ENCODE peak calls at places on chromosomes 11 and 22, in seven cellular contexts. P is CD8-positive, alpha-beta T cell; C is neural progenitor cell; W is left ventricle myocardium inferior; K is pancreas; Y is transverse colon; M is cardiac muscle cell. V is an unnamed sample. For H3K36me3, the result is how much of the 10 kb centered on the place peaks cover.

GRCh38 chr22:39176067-39176621 is 23.7 kb upstream of the CBX7 start:
- DNase-seq in K (peak), C (peak), Y (peak), W (peak), P (no peak), M (peak), V (no peak)

GRCh38 chr11:26575946-26576345 is 3.9 kb upstream of the MUC15 start:
- DNase-seq in K (no peak), W (no peak), C (no peak), Y (no peak), M (no peak), P (no peak), V (no peak)

GRCh38 chr22:36435516-36436415 is 45.7 kb downstream of the TXN2 start:
- DNase-seq in K (peak), P (peak), W (no peak), M (peak), Y (peak), C (peak), V (no peak)

GRCh38 chr11:35321532-35322320 is 97.6 kb downstream of the SLC1A2 start:
- DNase-seq in C (no peak), Y (no peak), M (no peak), K (peak), P (no peak), W (peak), V (no peak)

GRCh38 chr11:61378713-61379313 is 13.6 kb upstream of the TMEM216 start:
- DNase-seq in K (no peak), C (no peak), W (no peak), P (no peak), M (no peak), Y (no peak), V (no peak)

GRCh38 chr22:50244420-50245213 is at the start of gene TUBGCP6:
- DNase-seq in Y (peak), C (peak), P (peak), K (peak), W (peak), M (peak), V (peak)

GRCh38 chr22:17974703-17975372 is 49.5 kb downstream of the MICAL3 start:
- DNase-seq in Y (no peak), P (no peak), K (no peak), W (no peak), M (no peak), C (no peak), V (no peak)

GRCh38 chr11:29024386-29024785 is 916.2 kb downstream of the METTL15 start:
- DNase-seq in P (no peak), C (no peak), K (no peak), M (no peak), Y (no peak), W (no peak), V (no peak)

GRCh38 chr11:75475767-75476650 is 43.0 kb upstream of the KLHL35 start:
- DNase-seq in P (no peak), M (no peak), W (peak), Y (peak), C (no peak), K (no peak), V (no peak)

GRCh38 chr22:47129902-47130301 is 367.5 kb downstream of the TBC1D22A start:
- DNase-seq in M (no peak), P (no peak), C (no peak), K (no peak), W (peak), Y (peak), V (peak)

GRCh38 chr22:39941661-39942060 is 18.5 kb upstream of the TMA7B start:
- DNase-seq in M (no peak), W (no peak), K (no peak), P (no peak), Y (no peak), C (no peak), V (no peak)

GRCh38 chr11:92826136-92826535 is 143.3 kb upstream of the MTNR1B start:
- DNase-seq in Y (no peak), P (no peak), M (no peak), C (no peak), K (no peak), W (no peak), V (no peak)

GRCh38 chr22:30170126-30170525 is 76.4 kb downstream of the LIF start:
- DNase-seq in M (no peak), W (no peak), K (no peak), C (no peak), P (no peak), Y (no peak), V (no peak)

GRCh38 chr22:46853191-46853590 is 90.7 kb downstream of the TBC1D22A start:
- DNase-seq in W (no peak), M (no peak), C (no peak), K (no peak), Y (no peak), P (no peak), V (no peak)

GRCh38 chr22:32702421-32702820 is 99.1 kb upstream of the TIMP3 start:
- DNase-seq in M (no peak), Y (no peak), C (no peak), W (no peak), P (no peak), K (no peak), V (no peak)

GRCh38 chr11:116073854-116074837 is 569.9 kb upstream of the CADM1 start:
- DNase-seq in Y (no peak), C (peak), P (no peak), M (peak), K (no peak), W (peak), V (no peak)

GRCh38 chr11:47295385-47295784 is 25.5 kb downstream of the MADD start:
- DNase-seq in Y (no peak), P (no peak), K (no peak), C (no peak), M (no peak), W (no peak), V (no peak)
- H3K36me3 ChIP-seq in Y (under half), P (half or more), K (half or more), C (under half), M (half or more), W (half or more), V (under half)

GRCh38 chr11:1280116-1281035 is 29.1 kb downstream of the TOLLIP start:
- DNase-seq in M (no peak), W (no peak), Y (no peak), C (no peak), K (no peak), P (no peak), V (no peak)

GRCh38 chr11:1283091-1283511 is 26.3 kb downstream of the TOLLIP start:
- DNase-seq in K (no peak), C (no peak), M (no peak), Y (no peak), P (no peak), W (no peak), V (no peak)

GRCh38 chr11:1283906-1284305 is 25.5 kb downstream of the TOLLIP start:
- DNase-seq in P (no peak), K (no peak), C (no peak), W (no peak), Y (no peak), M (no peak), V (no peak)

GRCh38 chr11:1281326-1281973 is 28.0 kb downstream of the TOLLIP start:
- DNase-seq in W (no peak), C (no peak), Y (no peak), K (no peak), P (no peak), M (no peak), V (no peak)

DNA sequence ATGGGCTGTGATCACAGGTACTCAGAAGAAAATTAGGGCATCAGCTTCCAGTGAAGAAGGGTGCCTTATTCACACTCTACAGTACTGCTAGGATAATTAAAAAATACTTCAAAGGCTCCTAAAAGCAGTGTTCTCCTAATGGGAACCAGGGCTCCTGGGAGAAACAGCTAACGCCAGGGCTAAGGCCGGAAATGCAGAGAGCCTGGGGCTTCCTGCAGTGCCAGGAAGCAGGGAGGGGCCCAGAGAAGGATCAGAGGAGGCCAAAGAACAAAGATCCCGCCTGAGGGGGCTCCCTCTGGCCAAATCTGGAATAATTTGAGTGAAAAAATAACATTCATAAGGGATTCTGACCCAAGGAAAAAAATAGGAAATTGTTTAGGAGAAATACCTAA is 27.5 kb downstream of the TOLLIP start:
- DNase-seq in Y (no peak), K (no peak), M (no peak), C (no peak), W (no peak), P (no peak), V (no peak)
- H3K36me3 ChIP-seq in Y (under half), K (half or more), M (under half), C (under half), W (half or more), P (under half), V (under half)

DNA sequence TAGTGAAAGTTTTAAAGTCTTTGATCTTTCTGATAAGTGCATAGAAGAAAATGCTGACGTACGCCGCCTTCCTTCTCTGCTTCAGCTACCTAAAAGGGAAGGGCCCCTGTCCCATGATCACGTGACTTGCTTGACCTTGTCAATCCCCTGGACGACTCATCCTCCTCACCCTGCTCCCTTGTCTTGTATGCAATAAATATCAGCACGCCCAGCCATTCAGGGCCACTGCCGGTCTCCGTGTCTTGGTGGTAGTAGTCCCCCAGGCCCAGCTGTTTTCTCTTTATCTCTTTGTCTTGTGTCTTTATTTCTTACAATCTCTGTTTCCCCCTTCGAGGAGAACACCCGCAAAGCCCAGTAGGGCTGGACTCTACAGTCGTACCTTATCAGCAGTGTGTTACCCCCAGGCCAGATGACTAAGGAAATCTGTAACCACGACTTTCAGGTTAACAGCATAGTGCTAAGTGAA is 6.3 kb downstream of the NUP50 start:
- DNase-seq in W (no peak), Y (no peak), M (no peak), C (no peak), P (no peak), K (no peak), V (no peak)
- H3K36me3 ChIP-seq in W (half or more), Y (under half), M (half or more), C (under half), P (under half), K (under half), V (half or more)

GRCh38 chr11:65277878-65278277 is 16.1 kb downstream of the POLA2 start:
- DNase-seq in K (no peak), C (no peak), P (no peak), Y (no peak), W (no peak), M (no peak), V (no peak)

GRCh38 chr11:65278351-65278750 is 16.6 kb downstream of the POLA2 start:
- DNase-seq in C (no peak), M (no peak), P (no peak), W (no peak), K (no peak), Y (no peak), V (no peak)

GRCh38 chr11:65275906-65276305 is 14.1 kb downstream of the POLA2 start:
- DNase-seq in P (no peak), Y (no peak), W (no peak), C (no peak), M (no peak), K (no peak), V (no peak)

GRCh38 chr11:65279713-65280459 is 18.1 kb downstream of the POLA2 start:
- DNase-seq in K (no peak), P (no peak), C (no peak), W (no peak), Y (no peak), M (no peak), V (peak)

GRCh38 chr11:65274734-65275682 is 13.2 kb downstream of the POLA2 start:
- DNase-seq in K (peak), W (peak), M (peak), C (peak), Y (peak), P (no peak), V (peak)
- H3K36me3 ChIP-seq in K (under half), W (under half), M (under half), C (under half), Y (under half), P (under half), V (under half)

GRCh38 chr22:21961886-21962654 is 9.4 kb upstream of the PPM1F start:
- DNase-seq in C (no peak), W (no peak), P (no peak), M (no peak), K (peak), Y (no peak), V (no peak)

GRCh38 chr22:21960200-21961126 is 7.8 kb upstream of the PPM1F start:
- DNase-seq in M (no peak), W (no peak), C (no peak), Y (no peak), P (no peak), K (no peak), V (no peak)

GRCh38 chr22:21959274-21960074 is 6.8 kb upstream of the PPM1F start:
- DNase-seq in K (no peak), M (no peak), Y (no peak), W (no peak), P (no peak), C (no peak), V (no peak)

GRCh38 chr22:21962655-21962949 is 10.0 kb upstream of the PPM1F start:
- DNase-seq in K (no peak), W (no peak), Y (no peak), M (no peak), P (no peak), C (no peak), V (no peak)

GRCh38 chr22:21961127-21961867 is 8.6 kb upstream of the PPM1F start:
- DNase-seq in W (no peak), C (no peak), P (no peak), Y (no peak), K (no peak), M (no peak), V (no peak)
- H3K36me3 ChIP-seq in W (half or more), C (under half), P (under half), Y (under half), K (under half), M (under half), V (under half)